ENCODE peak calls at places on chromosomes 12 and 14, in ten cellular contexts. One of them, this sample, is unnamed.

GRCh38 chr14:74825008-74825407 is 50.9 kb downstream of the PROX2 start:
- DNase-seq in left ventricle myocardium inferior: no peak
- DNase-seq in endothelial cell: no peak
- DNase-seq in body of pancreas: no peak
- DNase-seq in GM10248: no peak
- DNase-seq in astrocyte: peak
- DNase-seq in fibroblast of lung: peak
- DNase-seq in fibroblast of pulmonary artery: peak
- DNase-seq in tibial artery: no peak
- DNase-seq in psoas muscle: no peak
- DNase-seq in this sample: no peak

GRCh38 chr12:12560587-12561304 is 1.9 kb downstream of the DUSP16 start:
- DNase-seq in fibroblast of pulmonary artery: peak
- DNase-seq in left ventricle myocardium inferior: no peak
- DNase-seq in endothelial cell: no peak
- DNase-seq in fibroblast of lung: peak
- DNase-seq in tibial artery: peak
- DNase-seq in body of pancreas: peak
- DNase-seq in astrocyte: peak
- DNase-seq in psoas muscle: no peak
- DNase-seq in GM10248: peak
- DNase-seq in this sample: no peak

GRCh38 chr12:132615579-132616066 is 3.0 kb upstream of the P2RX2 start:
- DNase-seq in psoas muscle: peak
- DNase-seq in body of pancreas: no peak
- DNase-seq in tibial artery: no peak
- DNase-seq in astrocyte: no peak
- DNase-seq in left ventricle myocardium inferior: no peak
- DNase-seq in fibroblast of pulmonary artery: no peak
- DNase-seq in GM10248: no peak
- DNase-seq in endothelial cell: no peak
- DNase-seq in fibroblast of lung: no peak
- DNase-seq in this sample: no peak

GRCh38 chr12:117513353-117513752 is 151.9 kb upstream of the NOS1 start:
- DNase-seq in psoas muscle: no peak
- DNase-seq in astrocyte: no peak
- DNase-seq in fibroblast of pulmonary artery: no peak
- DNase-seq in GM10248: no peak
- DNase-seq in tibial artery: no peak
- DNase-seq in endothelial cell: no peak
- DNase-seq in left ventricle myocardium inferior: peak
- DNase-seq in body of pancreas: peak
- DNase-seq in fibroblast of lung: no peak
- DNase-seq in this sample: no peak

GRCh38 chr14:31806249-31806648 is 245.0 kb downstream of the NUBPL start:
- DNase-seq in fibroblast of pulmonary artery: no peak
- DNase-seq in tibial artery: no peak
- DNase-seq in left ventricle myocardium inferior: no peak
- DNase-seq in psoas muscle: no peak
- DNase-seq in GM10248: no peak
- DNase-seq in fibroblast of lung: no peak
- DNase-seq in body of pancreas: no peak
- DNase-seq in astrocyte: no peak
- DNase-seq in endothelial cell: no peak
- DNase-seq in this sample: no peak

GRCh38 chr12:131084341-131085011 is 130.8 kb downstream of the ADGRD1 start:
- DNase-seq in endothelial cell: no peak
- DNase-seq in psoas muscle: no peak
- DNase-seq in fibroblast of lung: no peak
- DNase-seq in tibial artery: peak
- DNase-seq in fibroblast of pulmonary artery: no peak
- DNase-seq in astrocyte: no peak
- DNase-seq in GM10248: no peak
- DNase-seq in left ventricle myocardium inferior: no peak
- DNase-seq in body of pancreas: no peak
- DNase-seq in this sample: peak

GRCh38 chr14:37447883-37448391 is 147.1 kb downstream of the FOXA1 start:
- DNase-seq in GM10248: no peak
- DNase-seq in fibroblast of pulmonary artery: no peak
- DNase-seq in psoas muscle: no peak
- DNase-seq in endothelial cell: no peak
- DNase-seq in left ventricle myocardium inferior: no peak
- DNase-seq in tibial artery: no peak
- DNase-seq in fibroblast of lung: no peak
- DNase-seq in astrocyte: no peak
- DNase-seq in body of pancreas: no peak
- DNase-seq in this sample: no peak

GRCh38 chr12:19234171-19234704 is 104.7 kb downstream of the PLEKHA5 start:
- DNase-seq in fibroblast of pulmonary artery: peak
- DNase-seq in astrocyte: peak
- DNase-seq in tibial artery: no peak
- DNase-seq in psoas muscle: no peak
- DNase-seq in endothelial cell: no peak
- DNase-seq in fibroblast of lung: peak
- DNase-seq in left ventricle myocardium inferior: no peak
- DNase-seq in body of pancreas: no peak
- DNase-seq in GM10248: no peak
- DNase-seq in this sample: no peak

GRCh38 chr12:119020377-119021360 is 39.3 kb downstream of the SRRM4 start:
- DNase-seq in body of pancreas: peak
- DNase-seq in fibroblast of lung: no peak
- DNase-seq in tibial artery: no peak
- DNase-seq in GM10248: peak
- DNase-seq in endothelial cell: peak
- DNase-seq in psoas muscle: no peak
- DNase-seq in left ventricle myocardium inferior: peak
- DNase-seq in astrocyte: no peak
- DNase-seq in fibroblast of pulmonary artery: no peak
- DNase-seq in this sample: no peak
- TF ChIP-seq CTCF in body of pancreas: peak
- TF ChIP-seq CTCF in fibroblast of lung: no peak
- TF ChIP-seq CTCF in tibial artery: no peak
- TF ChIP-seq CTCF in GM10248: peak
- TF ChIP-seq CTCF in endothelial cell: peak
- TF ChIP-seq CTCF in psoas muscle: no peak
- TF ChIP-seq CTCF in left ventricle myocardium inferior: peak
- TF ChIP-seq CTCF in astrocyte: no peak
- TF ChIP-seq CTCF in fibroblast of pulmonary artery: no peak
- TF ChIP-seq CTCF in this sample: no peak

DNA sequence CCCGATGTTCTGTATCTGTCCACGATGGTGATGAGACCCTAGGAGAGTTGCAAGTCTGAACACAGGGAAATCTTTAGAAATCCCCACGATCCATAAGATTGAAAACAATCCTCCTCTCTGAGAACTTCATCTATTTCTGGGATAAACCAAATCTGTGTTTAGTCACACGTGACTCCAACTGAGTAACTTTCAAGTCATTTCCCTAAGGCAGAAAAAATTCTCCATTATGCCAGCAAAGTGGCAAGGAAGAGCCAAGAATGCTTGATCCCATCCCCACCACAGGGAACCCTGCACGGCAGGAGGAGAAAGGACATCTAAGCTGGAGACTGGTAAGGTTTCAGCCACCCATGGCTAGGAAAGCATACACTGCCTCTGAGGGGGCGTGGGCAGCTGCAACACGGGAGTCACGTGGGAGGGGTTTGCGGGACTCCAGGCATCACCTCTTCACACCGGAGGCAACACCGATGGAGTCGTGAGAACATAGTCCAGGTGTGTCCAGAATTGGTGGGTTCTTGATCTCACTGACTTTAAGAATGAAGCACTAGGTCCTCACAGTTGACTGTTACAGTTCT is 2.9 kb upstream of the SIVA1 start:
- DNase-seq in GM10248: no peak
- DNase-seq in endothelial cell: no peak
- DNase-seq in fibroblast of lung: no peak
- DNase-seq in tibial artery: no peak
- DNase-seq in psoas muscle: peak
- DNase-seq in left ventricle myocardium inferior: no peak
- DNase-seq in body of pancreas: no peak
- DNase-seq in astrocyte: no peak
- DNase-seq in fibroblast of pulmonary artery: no peak
- DNase-seq in this sample: no peak
- TF ChIP-seq CTCF in GM10248: no peak
- TF ChIP-seq CTCF in endothelial cell: no peak
- TF ChIP-seq CTCF in fibroblast of lung: no peak
- TF ChIP-seq CTCF in tibial artery: no peak
- TF ChIP-seq CTCF in psoas muscle: no peak
- TF ChIP-seq CTCF in left ventricle myocardium inferior: no peak
- TF ChIP-seq CTCF in body of pancreas: no peak
- TF ChIP-seq CTCF in astrocyte: no peak
- TF ChIP-seq CTCF in fibroblast of pulmonary artery: no peak
- TF ChIP-seq CTCF in this sample: no peak

DNA sequence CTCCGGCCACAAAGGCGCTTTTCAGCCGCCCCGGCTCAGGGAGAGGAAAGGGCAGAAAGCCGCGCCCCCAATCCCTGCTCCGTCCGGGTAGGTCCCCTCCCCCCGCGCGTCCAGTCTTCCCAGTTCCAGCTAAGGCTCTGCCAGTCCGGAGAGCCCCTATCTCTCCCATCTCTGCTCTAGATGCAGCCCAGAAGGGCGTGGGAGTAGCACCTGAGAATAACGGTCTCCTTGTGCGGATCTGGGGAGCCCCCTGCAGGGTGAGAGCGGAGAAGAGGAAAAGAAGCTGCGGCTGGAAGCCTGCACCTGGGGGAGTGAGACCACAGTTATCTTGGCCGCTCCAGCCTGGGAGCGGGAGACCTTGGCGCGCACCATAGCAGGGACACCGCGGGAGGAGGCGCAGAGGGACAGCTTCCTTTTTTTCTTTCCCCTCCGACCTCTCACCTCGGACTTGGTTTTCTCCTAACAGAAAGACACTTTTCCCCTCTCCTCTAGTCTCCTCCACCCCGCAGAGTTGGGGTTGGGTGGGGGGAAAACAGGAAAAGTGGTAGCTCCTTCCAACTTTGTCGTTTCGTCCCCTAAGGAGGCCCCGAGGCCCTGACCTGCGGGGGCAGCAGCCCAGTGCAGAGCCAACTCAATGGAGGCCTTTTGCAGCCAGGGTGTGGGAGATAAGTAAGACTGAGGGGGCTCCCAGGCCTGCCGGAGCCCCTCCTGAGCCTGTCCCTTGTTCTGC is 2.4 kb downstream of the DHH start:
- DNase-seq in fibroblast of lung: no peak
- DNase-seq in psoas muscle: no peak
- DNase-seq in astrocyte: no peak
- DNase-seq in body of pancreas: no peak
- DNase-seq in left ventricle myocardium inferior: peak
- DNase-seq in endothelial cell: peak
- DNase-seq in GM10248: peak
- DNase-seq in fibroblast of pulmonary artery: peak
- DNase-seq in tibial artery: no peak
- DNase-seq in this sample: peak
- TF ChIP-seq CTCF in fibroblast of lung: peak
- TF ChIP-seq CTCF in psoas muscle: no peak
- TF ChIP-seq CTCF in astrocyte: peak
- TF ChIP-seq CTCF in body of pancreas: no peak
- TF ChIP-seq CTCF in left ventricle myocardium inferior: peak
- TF ChIP-seq CTCF in endothelial cell: peak
- TF ChIP-seq CTCF in GM10248: peak
- TF ChIP-seq CTCF in fibroblast of pulmonary artery: peak
- TF ChIP-seq CTCF in tibial artery: no peak
- TF ChIP-seq CTCF in this sample: peak

GRCh38 chr14:52333823-52334657 is 19.9 kb downstream of the PTGER2 start:
- DNase-seq in body of pancreas: peak
- DNase-seq in fibroblast of lung: peak
- DNase-seq in astrocyte: no peak
- DNase-seq in psoas muscle: no peak
- DNase-seq in left ventricle myocardium inferior: no peak
- DNase-seq in tibial artery: no peak
- DNase-seq in endothelial cell: no peak
- DNase-seq in GM10248: no peak
- DNase-seq in fibroblast of pulmonary artery: peak
- DNase-seq in this sample: no peak
- TF ChIP-seq CTCF in body of pancreas: no peak
- TF ChIP-seq CTCF in fibroblast of lung: no peak
- TF ChIP-seq CTCF in astrocyte: no peak
- TF ChIP-seq CTCF in psoas muscle: no peak
- TF ChIP-seq CTCF in left ventricle myocardium inferior: no peak
- TF ChIP-seq CTCF in tibial artery: no peak
- TF ChIP-seq CTCF in endothelial cell: no peak
- TF ChIP-seq CTCF in GM10248: no peak
- TF ChIP-seq CTCF in fibroblast of pulmonary artery: no peak
- TF ChIP-seq CTCF in this sample: no peak

This sample was measured in chondrocyte.